ENCODE peak calls at places on chromosome 9, in four cellular contexts. C, M, Z and W are unnamed samples. For H3K9me1, the result is how much of the 10 kb centered on the place peaks cover.

GRCh38 chr9:19127881-19128719 is 808 bp upstream of the PLIN2 start:
- DNase-seq in M (no peak), C (no peak), Z (peak), W (no peak)

GRCh38 chr9:94639045-94639995 is at the start of gene FBP1:
- DNase-seq in C (no peak), M (peak), Z (peak), W (no peak)

GRCh38 chr9:127036437-127036836 is 86.0 kb downstream of the ANGPTL2 start:
- DNase-seq in M (no peak), C (no peak), Z (no peak), W (no peak)

GRCh38 chr9:96413312-96414221 is 4.6 kb downstream of the ZNF367 start:
- DNase-seq in Z (no peak), C (no peak), M (no peak), W (no peak)

GRCh38 chr9:132694144-132694543 is 23.9 kb downstream of the GTF3C4 start:
- DNase-seq in C (peak), Z (no peak), M (peak), W (no peak)

GRCh38 chr9:108636023-108636422 is 219.8 kb downstream of the ACTL7B start:
- DNase-seq in C (no peak), M (no peak), Z (no peak), W (no peak)

GRCh38 chr9:91234523-91234922 is 127.2 kb downstream of the AUH start:
- DNase-seq in Z (no peak), C (peak), M (no peak), W (no peak)

GRCh38 chr9:114505187-114506081 is at the start of gene WHRN:
- DNase-seq in Z (peak), C (peak), M (peak), W (no peak)

GRCh38 chr9:77616191-77616590 is 31.9 kb downstream of the GNA14 start:
- DNase-seq in M (no peak), C (no peak), Z (peak), W (no peak)

GRCh38 chr9:129838707-129839259 is 3.5 kb downstream of the USP20 start:
- DNase-seq in Z (no peak), C (peak), M (no peak), W (no peak)

GRCh38 chr9:88059469-88059868 is 78.8 kb downstream of the SPATA31C2 start:
- DNase-seq in M (no peak), C (no peak), Z (no peak), W (no peak)

GRCh38 chr9:92724528-92725265 is 39.9 kb downstream of the BICD2 start:
- DNase-seq in Z (no peak), M (no peak), C (no peak), W (no peak)

GRCh38 chr9:89853931-89854330 is 249.1 kb downstream of the GADD45G start:
- DNase-seq in Z (no peak), M (no peak), C (no peak), W (no peak)

GRCh38 chr9:86534572-86535258 is 180.5 kb upstream of the TUT7 start:
- DNase-seq in M (no peak), C (peak), Z (no peak), W (no peak)

GRCh38 chr9:2597483-2597882 is 24.1 kb upstream of the VLDLR start:
- DNase-seq in M (no peak), Z (no peak), C (peak), W (no peak)

GRCh38 chr9:113526841-113527240 is 63.3 kb downstream of the RGS3 start:
- DNase-seq in Z (no peak), C (peak), M (no peak), W (no peak)

GRCh38 chr9:2066312-2067273 is 51.4 kb downstream of the SMARCA2 start:
- DNase-seq in Z (peak), C (peak), M (no peak), W (no peak)

GRCh38 chr9:78521680-78522079 is 224.8 kb downstream of the PSAT1 start:
- DNase-seq in M (no peak), Z (no peak), C (no peak), W (no peak)

GRCh38 chr9:129094387-129095169 is 13.7 kb downstream of the DOLPP1 start:
- DNase-seq in Z (no peak), C (no peak), M (no peak), W (no peak)

GRCh38 chr9:4674783-4675182 is 4.6 kb upstream of the CDC37L1 start:
- DNase-seq in M (no peak), Z (no peak), C (peak), W (no peak)

GRCh38 chr9:2524601-2525000 is 97.0 kb upstream of the VLDLR start:
- DNase-seq in C (no peak), Z (no peak), M (no peak), W (no peak)

GRCh38 chr9:136711751-136712689 is at the start of gene DIPK1B:
- DNase-seq in M (peak), Z (peak), C (no peak), W (no peak)

DNA sequence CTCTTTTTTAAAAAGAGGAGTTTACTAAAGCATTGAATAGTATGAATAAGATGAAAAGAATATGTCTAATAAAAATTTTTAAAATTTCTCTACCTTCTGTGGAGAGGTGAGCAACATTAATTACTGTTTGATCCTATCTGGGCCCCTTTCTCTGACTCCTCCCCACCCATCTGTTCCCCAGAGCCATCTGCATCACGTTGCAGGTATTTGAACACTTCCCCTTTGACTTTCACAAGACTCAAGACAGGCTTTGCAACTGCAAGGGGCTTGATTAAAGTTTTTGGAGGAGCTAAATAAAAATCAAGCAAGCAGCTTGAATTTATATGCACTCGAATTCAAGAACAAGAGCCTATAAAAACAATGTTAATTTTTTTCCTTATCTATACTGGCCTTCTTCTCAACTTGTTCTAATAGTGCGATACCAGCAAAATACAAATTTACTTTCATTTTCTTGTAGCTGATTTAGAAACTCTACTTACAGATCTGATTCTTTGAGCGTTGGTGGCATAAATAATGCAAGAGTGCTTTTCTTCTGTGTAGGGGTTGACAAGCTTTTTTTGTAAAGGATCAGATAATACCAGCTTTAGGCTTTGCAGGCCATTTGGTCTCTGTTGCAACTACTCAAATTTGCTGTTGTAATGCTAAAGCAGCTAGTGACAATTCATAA is 21.3 kb downstream of the TXNDC8 start:
- DNase-seq in Z (no peak), C (no peak), M (no peak), W (no peak)
- H2AFZ ChIP-seq in Z (no peak), C (no peak), M (no peak), W (peak)

GRCh38 chr9:36826581-36826980 is 207.5 kb downstream of the PAX5 start:
- DNase-seq in M (no peak), C (no peak), Z (no peak), W (no peak)

GRCh38 chr9:36825179-36825578 is 208.9 kb downstream of the PAX5 start:
- DNase-seq in Z (no peak), C (no peak), M (no peak), W (no peak)

GRCh38 chr9:36820392-36820861 is 213.6 kb downstream of the PAX5 start:
- DNase-seq in Z (no peak), C (no peak), M (no peak), W (no peak)

GRCh38 chr9:36823466-36823865 is 210.6 kb downstream of the PAX5 start:
- DNase-seq in M (no peak), C (no peak), Z (no peak), W (no peak)

DNA sequence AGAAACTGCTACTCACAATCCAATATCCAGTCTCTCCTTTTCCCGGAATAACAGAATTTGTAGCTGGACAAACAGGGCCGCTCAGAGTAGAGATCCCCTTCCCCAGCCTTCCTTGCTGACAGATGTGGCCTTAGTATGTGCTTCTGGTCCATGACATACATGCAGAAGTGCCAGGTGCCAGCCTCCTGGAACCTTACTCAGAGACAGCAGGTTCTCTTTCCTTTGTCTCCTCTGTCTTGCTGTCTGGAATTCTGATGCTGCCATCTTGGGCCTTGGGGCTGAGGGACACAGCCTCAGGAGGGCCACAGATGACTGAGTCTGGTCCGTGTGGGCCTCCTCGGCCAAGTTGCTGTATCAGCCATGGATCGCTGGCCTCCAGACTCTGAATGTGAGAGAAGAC is 210.1 kb downstream of the PAX5 start:
- DNase-seq in Z (no peak), M (no peak), C (no peak), W (no peak)
- H3K9me1 ChIP-seq in Z (under half), M (under half), C (under half), W (under half)

GRCh38 chr9:7360513-7360912 is 439.1 kb downstream of the DMAC1 start:
- DNase-seq in Z (no peak), M (peak), C (no peak), W (no peak)

GRCh38 chr9:7363777-7364477 is 435.7 kb downstream of the DMAC1 start:
- DNase-seq in C (no peak), Z (no peak), M (no peak), W (no peak)

GRCh38 chr9:7354704-7355103 is 444.9 kb downstream of the DMAC1 start:
- DNase-seq in C (no peak), Z (no peak), M (no peak), W (no peak)

GRCh38 chr9:7358876-7359275 is 440.7 kb downstream of the DMAC1 start:
- DNase-seq in C (no peak), M (no peak), Z (no peak), W (no peak)
- TF ChIP-seq CTCF in C (no peak), M (no peak), Z (no peak), W (peak)

GRCh38 chr9:111759762-111760639 is 34.7 kb downstream of the SHOC1 start:
- DNase-seq in M (peak), Z (peak), C (peak), W (peak)
- H2AFZ ChIP-seq in M (peak), Z (peak), C (no peak), W (no peak)